ENCODE peak calls at places on chromosomes 13 and 19, in eight cellular contexts. W, P, Y, H, J, V, K and D are unnamed samples.

GRCh38 chr19:6065685-6066365 is 44.5 kb downstream of the RFX2 start:
- DNase-seq in W (no peak), P (no peak), Y (peak), H (no peak), J (peak), V (peak), K (peak), D (no peak)

GRCh38 chr13:32682740-32683139 is 96.5 kb downstream of the PDS5B start:
- DNase-seq in W (no peak), P (no peak), Y (no peak), H (no peak), J (no peak), V (no peak), K (no peak), D (no peak)

GRCh38 chr19:15279326-15279904 is 47.2 kb upstream of the EPHX3 start:
- DNase-seq in W (no peak), P (no peak), Y (no peak), H (no peak), J (no peak), V (no peak), K (no peak), D (no peak)

GRCh38 chr13:44449999-44450821 is 76.6 kb downstream of the SERP2 start:
- DNase-seq in W (no peak), P (no peak), Y (no peak), H (no peak), J (no peak), V (no peak), K (no peak), D (no peak)

GRCh38 chr13:51849145-51850101 is 4.4 kb upstream of the TMEM272 start:
- DNase-seq in W (no peak), P (peak), Y (no peak), H (no peak), J (peak), V (no peak), K (no peak), D (no peak)

GRCh38 chr19:31511098-31511497 is 161.9 kb upstream of the TSHZ3 start:
- DNase-seq in W (no peak), P (no peak), Y (no peak), H (no peak), J (no peak), V (no peak), K (peak), D (no peak)

GRCh38 chr19:1811472-1811894 is 593 bp downstream of the ATP8B3 start:
- DNase-seq in W (no peak), P (no peak), Y (peak), H (peak), J (peak), V (peak), K (peak), D (no peak)

GRCh38 chr19:56091066-56091490 is 30.0 kb downstream of the ZNF787 start:
- DNase-seq in W (no peak), P (no peak), Y (no peak), H (no peak), J (no peak), V (no peak), K (peak), D (no peak)

GRCh38 chr19:41310031-41310831 is at the start of gene CCDC97:
- DNase-seq in W (peak), P (peak), Y (peak), H (peak), J (peak), V (peak), K (peak), D (no peak)

GRCh38 chr19:1435378-1435989 is 2.7 kb upstream of the RPS15 start:
- DNase-seq in W (no peak), P (no peak), Y (no peak), H (no peak), J (no peak), V (no peak), K (no peak), D (no peak)

GRCh38 chr13:81487151-81487550 is 1146.2 kb upstream of the SPRY2 start:
- DNase-seq in W (no peak), P (no peak), Y (no peak), H (no peak), J (no peak), V (no peak), K (no peak), D (no peak)

GRCh38 chr19:56538761-56539263 is at the start of gene ZFP28:
- DNase-seq in W (no peak), P (peak), Y (peak), H (no peak), J (no peak), V (peak), K (peak), D (peak)

GRCh38 chr19:40691421-40692211 is 1.2 kb upstream of the NUMBL start:
- DNase-seq in W (no peak), P (peak), Y (no peak), H (no peak), J (peak), V (no peak), K (no peak), D (no peak)

GRCh38 chr19:40592170-40592569 is 9.0 kb upstream of the LTBP4 start:
- DNase-seq in W (no peak), P (peak), Y (peak), H (no peak), J (peak), V (no peak), K (no peak), D (no peak)

GRCh38 chr19:29188289-29188688 is 24.7 kb downstream of the UQCRFS1 start:
- DNase-seq in W (no peak), P (no peak), Y (no peak), H (no peak), J (no peak), V (no peak), K (no peak), D (no peak)

GRCh38 chr19:44718441-44719261 is 19.7 kb downstream of the CEACAM16 start:
- DNase-seq in W (no peak), P (no peak), Y (peak), H (peak), J (peak), V (peak), K (no peak), D (no peak)

GRCh38 chr13:35838356-35838755 is 292.8 kb downstream of the DCLK1 start:
- DNase-seq in W (no peak), P (no peak), Y (no peak), H (no peak), J (no peak), V (no peak), K (no peak), D (no peak)

GRCh38 chr19:3499738-3500428 is 591 bp downstream of the DOHH start:
- DNase-seq in W (no peak), P (no peak), Y (no peak), H (no peak), J (no peak), V (no peak), K (no peak), D (no peak)

GRCh38 chr19:7113233-7113632 is 43.7 kb downstream of the ZNF557 start:
- DNase-seq in W (no peak), P (no peak), Y (no peak), H (no peak), J (no peak), V (no peak), K (no peak), D (no peak)

GRCh38 chr13:99477493-99477892 is 23.8 kb upstream of the TM9SF2 start:
- DNase-seq in W (no peak), P (no peak), Y (no peak), H (no peak), J (no peak), V (no peak), K (no peak), D (no peak)

GRCh38 chr13:46367622-46368327 is 19.3 kb downstream of the RUBCNL start:
- DNase-seq in W (no peak), P (no peak), Y (no peak), H (no peak), J (no peak), V (no peak), K (no peak), D (no peak)

GRCh38 chr19:11987405-11988231 is 22.8 kb downstream of the ZNF763 start:
- DNase-seq in W (peak), P (peak), Y (peak), H (peak), J (no peak), V (peak), K (peak), D (peak)

GRCh38 chr19:47058621-47059020 is 10.2 kb upstream of the TMEM160 start:
- DNase-seq in W (no peak), P (no peak), Y (no peak), H (no peak), J (no peak), V (no peak), K (no peak), D (no peak)
- TF ChIP-seq POLR2A in W (no peak), P (no peak), Y (no peak), H (no peak), J (no peak), V (no peak), K (no peak), D (no peak)

GRCh38 chr19:16330368-16330801 is 5.8 kb downstream of the KLF2 start:
- DNase-seq in W (no peak), P (peak), Y (peak), H (peak), J (peak), V (peak), K (peak), D (peak)
- TF ChIP-seq POLR2A in W (peak), P (no peak), Y (no peak), H (no peak), J (no peak), V (no peak), K (no peak), D (no peak)

GRCh38 chr13:27139565-27139964 is 32.0 kb downstream of the USP12 start:
- DNase-seq in W (no peak), P (no peak), Y (no peak), H (no peak), J (no peak), V (no peak), K (no peak), D (no peak)
- TF ChIP-seq POLR2A in W (no peak), P (no peak), Y (no peak), H (no peak), J (no peak), V (no peak), K (no peak), D (no peak)

GRCh38 chr19:48967346-48968178 is 2.5 kb downstream of the FTL start:
- DNase-seq in W (no peak), P (no peak), Y (peak), H (no peak), J (peak), V (peak), K (no peak), D (no peak)
- TF ChIP-seq POLR2A in W (peak), P (peak), Y (no peak), H (no peak), J (peak), V (no peak), K (no peak), D (peak)

GRCh38 chr13:109733550-109733949 is 52.8 kb downstream of the IRS2 start:
- DNase-seq in W (no peak), P (no peak), Y (no peak), H (no peak), J (no peak), V (no peak), K (no peak), D (no peak)

GRCh38 chr13:109729031-109729870 is 57.1 kb downstream of the IRS2 start:
- DNase-seq in W (no peak), P (no peak), Y (no peak), H (no peak), J (no peak), V (no peak), K (no peak), D (no peak)

GRCh38 chr13:109728061-109728460 is 58.3 kb downstream of the IRS2 start:
- DNase-seq in W (no peak), P (no peak), Y (no peak), H (no peak), J (no peak), V (no peak), K (no peak), D (no peak)

GRCh38 chr13:109734002-109734785 is 52.2 kb downstream of the IRS2 start:
- DNase-seq in W (no peak), P (no peak), Y (no peak), H (no peak), J (no peak), V (no peak), K (no peak), D (no peak)

DNA sequence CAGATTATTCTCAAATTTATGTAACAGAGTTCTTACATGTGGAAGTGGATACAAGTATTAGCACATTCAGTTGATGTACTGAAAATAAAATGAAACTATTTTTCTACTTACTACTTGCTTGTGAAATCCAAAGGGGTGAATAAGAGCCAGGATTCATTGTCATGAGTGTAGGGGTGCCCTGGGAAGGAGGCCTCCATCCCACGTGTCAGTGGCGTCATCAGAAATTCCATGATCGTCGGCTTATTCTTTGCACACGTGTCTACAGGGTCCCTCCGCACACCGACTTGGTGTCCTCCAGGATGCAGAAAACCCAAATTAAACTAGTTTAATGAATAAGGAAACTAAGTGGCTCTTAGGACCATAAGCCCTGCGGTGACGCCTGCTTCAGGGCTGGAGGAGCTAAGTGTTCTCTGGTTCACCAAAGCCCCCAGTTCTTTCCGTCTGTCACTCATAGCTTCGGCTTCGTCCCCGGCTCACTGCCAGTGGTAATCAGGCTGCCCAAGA is 55.5 kb downstream of the IRS2 start:
- DNase-seq in W (no peak), P (no peak), Y (no peak), H (no peak), J (no peak), V (no peak), K (no peak), D (no peak)
- TF ChIP-seq POLR2A in W (no peak), P (no peak), Y (no peak), H (no peak), J (no peak), V (no peak), K (no peak), D (no peak)